ENCODE peak calls at places on chromosomes 6 and 20, in five cellular contexts. One of them, this sample, is unnamed.

GRCh38 chr20:21137078-21137477 is 11.2 kb downstream of the KIZ start:
- DNase-seq in HCT116: no peak
- DNase-seq in SK-N-SH: no peak
- DNase-seq in H1: no peak
- DNase-seq in HepG2: no peak
- DNase-seq in this sample: no peak

GRCh38 chr20:5080384-5080877 is 39.3 kb downstream of the PCNA start:
- DNase-seq in HepG2: no peak
- DNase-seq in HCT116: no peak
- DNase-seq in SK-N-SH: no peak
- DNase-seq in H1: no peak
- DNase-seq in this sample: no peak

GRCh38 chr6:7730003-7730402 is 4.1 kb downstream of the BMP6 start:
- DNase-seq in HepG2: no peak
- DNase-seq in SK-N-SH: no peak
- DNase-seq in H1: no peak
- DNase-seq in HCT116: no peak
- DNase-seq in this sample: no peak

GRCh38 chr6:117449549-117450439 is 24.1 kb upstream of the ROS1 start:
- DNase-seq in HCT116: peak
- DNase-seq in HepG2: peak
- DNase-seq in SK-N-SH: peak
- DNase-seq in H1: no peak
- DNase-seq in this sample: no peak

GRCh38 chr20:9071976-9072726 is 3.3 kb downstream of the PLCB4 start:
- DNase-seq in H1: no peak
- DNase-seq in HepG2: no peak
- DNase-seq in SK-N-SH: no peak
- DNase-seq in HCT116: no peak
- DNase-seq in this sample: no peak

GRCh38 chr6:140548379-140548778 is 1173.9 kb upstream of the CITED2 start:
- DNase-seq in HCT116: no peak
- DNase-seq in HepG2: no peak
- DNase-seq in H1: no peak
- DNase-seq in SK-N-SH: no peak
- DNase-seq in this sample: no peak

GRCh38 chr6:123848347-123848746 is 44.7 kb downstream of the NKAIN2 start:
- DNase-seq in H1: no peak
- DNase-seq in SK-N-SH: no peak
- DNase-seq in HCT116: no peak
- DNase-seq in HepG2: no peak
- DNase-seq in this sample: no peak

GRCh38 chr6:21386744-21387143 is 206.8 kb upstream of the SOX4 start:
- DNase-seq in SK-N-SH: no peak
- DNase-seq in HepG2: peak
- DNase-seq in HCT116: no peak
- DNase-seq in H1: no peak
- DNase-seq in this sample: peak

GRCh38 chr6:68834561-68834960 is 199.5 kb downstream of the ADGRB3 start:
- DNase-seq in H1: no peak
- DNase-seq in HCT116: no peak
- DNase-seq in HepG2: no peak
- DNase-seq in SK-N-SH: no peak
- DNase-seq in this sample: no peak

GRCh38 chr6:143774347-143774746 is 68.8 kb upstream of the LTV1 start:
- DNase-seq in H1: no peak
- DNase-seq in HCT116: no peak
- DNase-seq in HepG2: no peak
- DNase-seq in SK-N-SH: no peak
- DNase-seq in this sample: no peak

GRCh38 chr20:51387125-51387865 is 155.2 kb downstream of the NFATC2 start:
- DNase-seq in HCT116: no peak
- DNase-seq in SK-N-SH: no peak
- DNase-seq in H1: no peak
- DNase-seq in HepG2: no peak
- DNase-seq in this sample: peak

DNA sequence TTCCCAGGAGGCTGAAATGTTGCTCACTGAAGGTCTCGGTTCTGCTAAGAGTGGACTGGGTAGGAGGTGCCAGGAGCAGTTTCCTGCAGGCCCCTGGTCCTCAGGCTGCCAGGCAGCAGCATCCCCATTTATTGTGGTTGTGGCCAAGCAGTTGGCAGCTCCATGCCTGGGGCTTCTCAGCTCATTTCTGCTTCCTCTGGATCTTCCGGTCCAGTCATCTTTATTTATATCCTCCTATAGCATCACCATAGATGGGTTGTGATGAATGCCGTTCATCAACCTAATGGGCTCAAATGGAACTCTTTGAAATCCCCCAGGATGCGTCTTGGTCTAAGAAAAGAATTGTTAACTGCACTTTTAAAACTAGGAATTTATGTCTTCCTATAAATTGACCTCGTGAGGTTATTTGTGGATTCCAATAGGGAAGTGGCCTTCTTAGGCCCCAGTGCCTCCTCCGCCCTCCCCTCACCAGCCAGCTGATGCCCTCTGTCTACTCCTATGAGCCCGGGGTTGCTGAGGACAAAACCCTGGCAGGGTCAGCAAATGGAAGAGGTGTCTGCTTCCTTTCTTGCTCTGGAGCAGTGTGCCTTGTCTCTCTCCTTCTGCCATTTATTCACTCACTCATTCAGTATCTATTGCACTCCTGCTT is 269.2 kb downstream of the UST start:
- DNase-seq in HepG2: no peak
- DNase-seq in H1: no peak
- DNase-seq in HCT116: no peak
- DNase-seq in SK-N-SH: no peak
- DNase-seq in this sample: no peak
- TF ChIP-seq JUND in HepG2: no peak
- TF ChIP-seq JUND in H1: no peak
- TF ChIP-seq JUND in HCT116: no peak
- TF ChIP-seq JUND in SK-N-SH: no peak
- TF ChIP-seq JUND in this sample: no peak

DNA sequence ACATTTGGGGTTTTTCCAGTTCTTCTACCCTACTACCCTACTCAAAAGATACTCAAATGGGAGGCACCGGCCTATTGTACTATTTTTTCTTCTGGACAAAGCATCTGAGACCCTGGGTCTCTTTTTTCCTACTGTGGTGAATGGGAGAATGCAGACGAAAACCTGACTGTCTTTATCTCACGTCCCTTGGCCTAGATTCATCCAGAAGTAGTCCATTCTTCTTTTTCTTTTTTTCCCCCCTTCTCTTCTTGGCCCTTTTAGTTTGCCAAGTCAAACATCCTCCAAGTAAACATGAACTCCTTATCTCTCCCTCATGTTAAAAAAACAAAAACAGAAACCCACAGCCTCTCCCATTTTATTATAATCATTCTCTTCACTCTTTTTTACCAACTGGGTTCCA is 8.7 kb upstream of the ILRUN start:
- DNase-seq in H1: no peak
- DNase-seq in HCT116: no peak
- DNase-seq in SK-N-SH: no peak
- DNase-seq in HepG2: no peak
- DNase-seq in this sample: no peak
- TF ChIP-seq JUND in H1: no peak
- TF ChIP-seq JUND in HCT116: no peak
- TF ChIP-seq JUND in SK-N-SH: no peak
- TF ChIP-seq JUND in HepG2: no peak
- TF ChIP-seq JUND in this sample: no peak

DNA sequence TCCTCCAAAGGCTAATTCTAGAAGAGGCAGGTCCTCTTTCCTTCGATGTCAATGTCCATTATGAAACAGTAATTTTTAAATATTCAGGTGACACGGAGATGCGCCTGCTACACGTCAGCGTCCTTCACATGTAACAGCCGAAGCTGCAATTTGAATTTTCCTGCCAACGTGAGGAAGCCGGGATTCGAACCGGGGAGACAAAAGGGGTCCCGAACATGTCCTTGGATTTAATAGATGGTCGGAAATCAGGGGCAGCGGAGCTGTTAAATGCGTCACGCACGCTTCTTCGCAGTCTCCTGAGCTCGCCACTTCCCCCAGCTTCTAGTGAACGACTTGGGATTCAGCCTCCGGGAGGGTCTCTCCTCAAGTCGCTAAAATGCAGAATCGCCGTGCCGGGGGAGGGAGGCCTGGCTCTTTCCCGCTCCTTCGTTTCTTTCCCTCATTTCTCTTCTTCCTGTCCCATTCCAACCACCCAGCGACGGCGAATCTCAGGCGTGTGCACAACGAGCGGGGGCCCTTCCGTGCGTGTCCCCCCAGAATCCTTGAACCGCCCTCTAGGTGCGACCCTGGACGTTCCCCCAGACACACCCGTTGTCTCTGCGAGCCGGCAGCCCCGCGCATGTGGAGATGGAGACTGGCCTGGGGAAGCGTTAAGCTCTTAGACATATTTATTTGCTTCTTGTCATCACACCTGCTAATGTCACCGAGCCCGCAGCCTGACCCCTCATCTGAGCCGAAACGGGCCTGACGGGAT is 1.3 kb upstream of the FOXC1 start:
- DNase-seq in HepG2: no peak
- DNase-seq in SK-N-SH: no peak
- DNase-seq in H1: no peak
- DNase-seq in HCT116: no peak
- DNase-seq in this sample: peak
- TF ChIP-seq JUND in HepG2: no peak
- TF ChIP-seq JUND in SK-N-SH: no peak
- TF ChIP-seq JUND in H1: no peak
- TF ChIP-seq JUND in HCT116: no peak
- TF ChIP-seq JUND in this sample: no peak

DNA sequence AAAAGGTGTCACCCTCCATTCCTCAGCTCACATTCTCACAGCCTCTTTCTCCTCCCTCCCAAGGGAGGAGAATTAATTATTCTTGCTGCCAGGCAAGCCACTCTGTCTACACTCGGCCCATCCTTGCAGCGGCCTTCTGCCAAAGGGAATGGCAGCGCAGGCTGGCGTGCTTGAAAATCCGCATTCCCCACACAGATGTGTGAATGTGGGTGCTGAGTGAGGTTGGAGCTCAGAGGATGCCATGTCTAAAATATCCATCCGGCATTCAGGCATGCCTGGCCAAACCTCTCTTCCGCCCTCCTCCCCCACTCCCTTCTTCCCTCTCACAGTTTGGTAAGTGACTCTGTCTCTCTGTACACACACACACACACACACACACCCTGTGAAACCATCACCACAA is 27.7 kb downstream of the PNPLA1 start:
- DNase-seq in H1: no peak
- DNase-seq in SK-N-SH: no peak
- DNase-seq in HepG2: no peak
- DNase-seq in HCT116: no peak
- DNase-seq in this sample: no peak
- TF ChIP-seq JUND in H1: no peak
- TF ChIP-seq JUND in SK-N-SH: no peak
- TF ChIP-seq JUND in HepG2: no peak
- TF ChIP-seq JUND in HCT116: no peak
- TF ChIP-seq JUND in this sample: no peak

GRCh38 chr6:168937061-168937460 is 316.6 kb downstream of the THBS2 start:
- DNase-seq in SK-N-SH: no peak
- DNase-seq in HCT116: no peak
- DNase-seq in HepG2: no peak
- DNase-seq in H1: no peak
- DNase-seq in this sample: no peak
- TF ChIP-seq JUND in SK-N-SH: no peak
- TF ChIP-seq JUND in HCT116: no peak
- TF ChIP-seq JUND in HepG2: no peak
- TF ChIP-seq JUND in H1: no peak
- TF ChIP-seq JUND in this sample: no peak

GRCh38 chr20:60529149-60529548 is 570.9 kb downstream of the CDH26 start:
- DNase-seq in SK-N-SH: no peak
- DNase-seq in H1: no peak
- DNase-seq in HCT116: no peak
- DNase-seq in HepG2: no peak
- DNase-seq in this sample: no peak

GRCh38 chr20:60525397-60525796 is 567.2 kb downstream of the CDH26 start:
- DNase-seq in HCT116: no peak
- DNase-seq in H1: no peak
- DNase-seq in SK-N-SH: no peak
- DNase-seq in HepG2: no peak
- DNase-seq in this sample: no peak

GRCh38 chr20:60528141-60528540 is 569.9 kb downstream of the CDH26 start:
- DNase-seq in HCT116: no peak
- DNase-seq in H1: no peak
- DNase-seq in SK-N-SH: no peak
- DNase-seq in HepG2: no peak
- DNase-seq in this sample: no peak
- TF ChIP-seq JUND in HCT116: no peak
- TF ChIP-seq JUND in H1: no peak
- TF ChIP-seq JUND in SK-N-SH: no peak
- TF ChIP-seq JUND in HepG2: no peak
- TF ChIP-seq JUND in this sample: no peak

DNA sequence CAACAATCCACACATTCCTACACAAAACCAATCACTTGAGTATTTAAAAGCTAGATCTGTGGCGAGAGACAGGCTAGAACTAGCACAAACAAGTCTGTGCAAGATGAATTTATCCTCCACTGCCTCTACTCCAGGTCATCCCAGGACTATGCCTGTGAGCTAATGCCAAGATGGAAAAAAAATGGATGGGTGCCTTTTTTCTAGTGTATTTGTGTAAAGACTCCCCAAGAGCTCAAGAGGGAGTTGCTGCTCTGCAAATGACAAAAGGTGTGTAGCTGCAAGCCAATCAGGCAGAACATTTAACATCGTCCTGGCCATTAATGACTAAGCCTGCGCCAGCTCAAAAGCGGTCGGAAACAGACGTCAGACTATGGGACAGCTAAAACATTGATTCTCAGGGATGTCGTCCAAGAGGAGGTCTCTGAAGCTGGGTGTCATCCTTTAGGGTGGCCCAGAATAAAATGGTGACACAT is 21.9 kb downstream of the ATXN1 start:
- DNase-seq in SK-N-SH: no peak
- DNase-seq in HCT116: no peak
- DNase-seq in H1: no peak
- DNase-seq in HepG2: peak
- DNase-seq in this sample: peak
- TF ChIP-seq JUND in SK-N-SH: no peak
- TF ChIP-seq JUND in HCT116: no peak
- TF ChIP-seq JUND in H1: no peak
- TF ChIP-seq JUND in HepG2: no peak
- TF ChIP-seq JUND in this sample: no peak

GRCh38 chr6:116314878-116315277 is 35.1 kb upstream of the TSPYL1 start:
- DNase-seq in SK-N-SH: no peak
- DNase-seq in HepG2: no peak
- DNase-seq in H1: no peak
- DNase-seq in HCT116: no peak
- DNase-seq in this sample: no peak
- TF ChIP-seq JUND in SK-N-SH: no peak
- TF ChIP-seq JUND in HepG2: no peak
- TF ChIP-seq JUND in H1: no peak
- TF ChIP-seq JUND in HCT116: no peak
- TF ChIP-seq JUND in this sample: no peak